ENCODE peak calls at places on chromosomes 16 and 17, in four cellular contexts. F is HepG2, I is K562, J is H1. V is an unnamed sample.

GRCh38 chr17:50539762-50540440 is 7.1 kb upstream of the SPATA20 start:
- DNase-seq in J (no peak), F (no peak), I (peak; percentile 34), V (no peak)

GRCh38 chr16:10561425-10561824 is 19.0 kb downstream of the EMP2 start:
- DNase-seq in F (no peak), J (no peak), I (no peak), V (no peak)

GRCh38 chr17:73591278-73592078 is 52.8 kb downstream of the SDK2 start:
- DNase-seq in F (no peak), I (no peak), J (no peak), V (peak; percentile 47)

GRCh38 chr16:6600167-6600566 is 732.5 kb upstream of the RBFOX1 start:
- DNase-seq in I (no peak), J (no peak), F (no peak), V (no peak)

GRCh38 chr16:9846362-9847099 is 335.7 kb downstream of the GRIN2A start:
- DNase-seq in F (no peak), J (no peak), I (no peak), V (no peak)

GRCh38 chr16:30473231-30474061 is 904 bp downstream of the ITGAL start:
- DNase-seq in J (no peak), I (no peak), F (no peak), V (no peak)

GRCh38 chr17:19703106-19703775 is 13.1 kb downstream of the SLC47A2 start:
- DNase-seq in I (no peak), J (no peak), F (no peak), V (no peak)

GRCh38 chr16:3149630-3150345 is 15.0 kb downstream of the ZNF213 start:
- DNase-seq in J (no peak), I (peak; percentile 82), F (no peak), V (no peak)

GRCh38 chr16:2475413-2476344 is 752 bp downstream of the TBC1D24 start:
- DNase-seq in I (peak; percentile 56), J (no peak), F (no peak), V (no peak)

GRCh38 chr16:2426941-2427361 is 2.3 kb upstream of the CCNF start:
- DNase-seq in J (no peak), F (no peak), I (no peak), V (no peak)

GRCh38 chr17:57619061-57619937 is 125.8 kb downstream of the CCDC182 start:
- DNase-seq in F (no peak), J (no peak), I (no peak), V (no peak)

GRCh38 chr16:50881331-50881830 is 139.5 kb downstream of the CYLD start:
- DNase-seq in F (no peak), J (no peak), I (no peak), V (no peak)

GRCh38 chr17:32483451-32484019 is 3.3 kb upstream of the CDK5R1 start:
- DNase-seq in F (peak; percentile 56), J (no peak), I (peak; percentile 23), V (no peak)

GRCh38 chr17:78133971-78134898 is 3.7 kb downstream of the TMC8 start:
- DNase-seq in J (peak; percentile 72), F (peak; percentile 83), I (peak; percentile 54), V (no peak)

GRCh38 chr16:64823676-64824075 is 298.2 kb downstream of the CDH11 start:
- DNase-seq in I (no peak), F (no peak), J (no peak), V (no peak)

GRCh38 chr17:46978489-46979022 is 497 bp downstream of the RPRML start:
- DNase-seq in I (peak; percentile 63), J (no peak), F (no peak), V (no peak)

GRCh38 chr16:50547944-50548658 is at the start of gene NKD1:
- DNase-seq in I (peak; percentile 95), J (no peak), F (peak; percentile 84), V (no peak)

GRCh38 chr17:142102-142661 is 4.8 kb downstream of the SCGB1C2 start:
- DNase-seq in F (peak; percentile 20), J (no peak), I (no peak), V (no peak)

GRCh38 chr17:197352-197751 is 15.9 kb upstream of the DOC2B start:
- DNase-seq in I (no peak), F (no peak), J (no peak), V (no peak)

GRCh38 chr17:4006165-4006589 is 41.9 kb upstream of the ATP2A3 start:
- DNase-seq in J (no peak), I (no peak), F (no peak), V (no peak)

GRCh38 chr16:48608452-48608851 is 1.5 kb downstream of the N4BP1 start:
- DNase-seq in J (no peak), F (no peak), I (no peak), V (peak; percentile 61)

GRCh38 chr17:8110907-8111306 is 7.4 kb downstream of the ALOXE3 start:
- DNase-seq in J (no peak), I (no peak), F (no peak), V (no peak)

GRCh38 chr17:83069931-83070374 is 9.5 kb upstream of the METRNL start:
- DNase-seq in J (no peak), I (no peak), F (no peak), V (no peak)

GRCh38 chr17:28178800-28179199 is 136.3 kb downstream of the NLK start:
- DNase-seq in F (no peak), J (no peak), I (no peak), V (no peak)

GRCh38 chr17:7856081-7856791 is 1.1 kb downstream of the NAA38 start:
- DNase-seq in J (no peak), F (no peak), I (no peak), V (no peak)

GRCh38 chr16:88014954-88015805 is 63.9 kb downstream of the BANP start:
- DNase-seq in I (no peak), F (no peak), J (no peak), V (no peak)

GRCh38 chr16:88013766-88014165 is 62.5 kb downstream of the BANP start:
- DNase-seq in F (no peak), I (no peak), J (no peak), V (no peak)

GRCh38 chr16:88015806-88016140 is 64.5 kb downstream of the BANP start:
- DNase-seq in I (no peak), F (no peak), J (no peak), V (no peak)

GRCh38 chr16:88013091-88013609 is 61.9 kb downstream of the BANP start:
- DNase-seq in I (no peak), J (no peak), F (no peak), V (no peak)

GRCh38 chr16:88014201-88014781 is 63.1 kb downstream of the BANP start:
- DNase-seq in I (no peak), J (no peak), F (peak; percentile 20), V (no peak)
- TF ChIP-seq GABPA in I (no peak), J (no peak), F (no peak), V (no peak)

GRCh38 chr16:21028728-21029127 is 121.9 kb downstream of the DNAH3 start:
- DNase-seq in J (no peak), I (no peak), F (no peak), V (no peak)
- TF ChIP-seq CEBPB in J (no peak), I (no peak), F (no peak), V (no peak)

DNA sequence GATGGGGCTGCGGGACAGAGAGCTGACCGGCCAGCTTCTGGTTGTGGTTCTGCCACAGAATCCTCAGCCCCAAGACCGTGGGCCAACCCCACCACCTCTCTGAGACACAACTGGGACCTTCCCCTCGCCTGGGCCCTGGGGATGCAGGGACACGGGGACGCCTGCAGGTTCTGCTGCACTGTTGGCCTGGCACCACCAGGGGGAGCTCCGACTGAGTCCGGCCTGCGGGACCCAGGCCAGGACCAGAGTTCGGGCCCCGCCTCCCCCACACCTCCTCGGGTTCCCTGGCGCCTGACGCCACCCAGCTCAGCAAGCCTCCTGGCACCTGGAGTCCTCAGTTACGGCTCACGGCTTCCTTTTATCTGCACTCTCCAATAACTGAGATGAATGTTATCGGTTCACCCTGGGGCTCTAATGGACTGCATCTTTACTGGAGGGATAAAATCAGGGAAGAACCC is 27.3 kb downstream of the TBC1D16 start:
- DNase-seq in F (peak; percentile 78), J (peak; percentile 38), I (peak; percentile 93), V (no peak)
- TF ChIP-seq GABPA in F (no peak), J (peak; percentile 72), I (no peak), V (no peak)

DNA sequence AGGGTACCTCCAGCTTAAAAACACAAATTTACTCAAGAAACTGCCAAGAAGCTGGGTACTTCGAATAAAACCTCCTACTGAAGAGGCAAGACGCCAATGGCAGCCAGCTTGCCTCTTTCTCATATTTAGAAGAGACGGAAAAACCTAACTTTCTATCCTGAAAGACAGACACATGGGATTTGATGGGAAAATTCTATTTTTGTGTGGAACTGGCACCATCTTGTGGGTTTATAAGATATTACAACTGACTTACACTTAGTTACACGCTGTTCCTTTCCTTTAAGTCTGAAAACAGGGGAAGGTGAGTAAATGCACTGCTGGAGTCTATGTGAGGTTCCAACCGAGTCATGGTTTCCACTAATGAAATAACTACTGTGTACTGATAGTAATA is 10.3 kb downstream of the ZNF18 start:
- DNase-seq in J (no peak), I (peak; percentile 9), F (peak; percentile 37), V (no peak)
- TF ChIP-seq CEBPB in J (no peak), I (no peak), F (no peak), V (no peak)

GRCh38 chr17:68603663-68604062 is 2.5 kb upstream of the FAM20A start:
- DNase-seq in I (no peak), F (no peak), J (no peak), V (no peak)
- TF ChIP-seq GABPA in I (no peak), F (no peak), J (no peak), V (no peak)

GRCh38 chr17:10776372-10776771 is 27.5 kb downstream of the TMEM238L start:
- DNase-seq in F (no peak), J (no peak), I (no peak), V (no peak)
- TF ChIP-seq CEBPB in F (no peak), J (no peak), I (no peak), V (no peak)